ENCODE peak calls at places on chromosomes 11 and 22, in four cellular contexts. G, A, L and W are unnamed samples. For H3K27me3, the result is how much of the 10 kb centered on the place peaks cover.

GRCh38 chr22:31144223-31144622 is 3.9 kb upstream of the PLA2G3 start:
- DNase-seq in G (no peak), L (no peak), A (peak), W (peak)

GRCh38 chr11:119730789-119731386 is 1.9 kb upstream of the NECTIN1 start:
- DNase-seq in L (no peak), G (no peak), A (no peak), W (no peak)

GRCh38 chr11:130340671-130341319 is 26.1 kb upstream of the ZBTB44 start:
- DNase-seq in L (no peak), A (no peak), G (no peak), W (no peak)

GRCh38 chr22:39287076-39287743 is 32.2 kb downstream of the RPL3 start:
- DNase-seq in A (no peak), G (no peak), L (no peak), W (no peak)

GRCh38 chr11:67371549-67372231 is 1.7 kb downstream of the CLCF1 start:
- DNase-seq in G (peak), A (no peak), L (no peak), W (peak)

GRCh38 chr22:30187726-30188407 is 58.7 kb downstream of the LIF start:
- DNase-seq in A (no peak), L (no peak), G (no peak), W (no peak)

GRCh38 chr11:45110562-45110961 is 35.9 kb upstream of the PRDM11 start:
- DNase-seq in L (peak), A (peak), G (peak), W (peak)

GRCh38 chr22:17974703-17975372 is 49.5 kb downstream of the MICAL3 start:
- DNase-seq in G (no peak), A (no peak), L (no peak), W (no peak)

GRCh38 chr11:93476796-93477195 is 66.4 kb downstream of the SMCO4 start:
- DNase-seq in G (no peak), A (peak), L (no peak), W (peak)

GRCh38 chr11:12285106-12285505 is 92.3 kb upstream of the PARVA start:
- DNase-seq in A (peak), L (no peak), G (no peak), W (peak)

GRCh38 chr11:118157186-118157895 is 4.7 kb upstream of the SCN4B start:
- DNase-seq in A (no peak), L (no peak), G (no peak), W (no peak)

GRCh38 chr22:42039271-42039670 is 31.3 kb downstream of the NAGA start:
- DNase-seq in L (no peak), A (peak), G (no peak), W (no peak)

GRCh38 chr22:29112680-29113079 is 39.8 kb downstream of the KREMEN1 start:
- DNase-seq in A (no peak), L (no peak), G (no peak), W (no peak)

GRCh38 chr11:48036466-48036865 is 56.1 kb downstream of the PTPRJ start:
- DNase-seq in L (no peak), A (no peak), G (no peak), W (no peak)

GRCh38 chr11:14969922-14970323 is 2.2 kb downstream of the CALCA start:
- DNase-seq in L (no peak), G (no peak), A (no peak), W (peak)

GRCh38 chr22:32852346-32853251 is 51.1 kb downstream of the TIMP3 start:
- DNase-seq in G (peak), A (no peak), L (peak), W (no peak)

GRCh38 chr11:1180171-1180570 is 22.4 kb downstream of the MUC5AC start:
- DNase-seq in L (no peak), A (no peak), G (no peak), W (no peak)

GRCh38 chr22:33726294-33726711 is 194.0 kb downstream of the LARGE1 start:
- DNase-seq in G (no peak), A (peak), L (peak), W (peak)

GRCh38 chr11:46362146-46363030 is 15.1 kb downstream of the DGKZ start:
- DNase-seq in L (no peak), G (no peak), A (no peak), W (no peak)

GRCh38 chr11:64226507-64227051 is 505 bp downstream of the NUDT22 start:
- DNase-seq in L (no peak), A (peak), G (peak), W (no peak)

GRCh38 chr11:1560618-1561251 is 11.3 kb downstream of the DUSP8 start:
- DNase-seq in G (no peak), A (no peak), L (no peak), W (no peak)

GRCh38 chr11:18361154-18361553 is 33.2 kb upstream of the LDHA start:
- DNase-seq in A (no peak), G (no peak), L (no peak), W (no peak)

GRCh38 chr11:65530157-65530496 is 5.2 kb downstream of the SCYL1 start:
- DNase-seq in A (no peak), G (no peak), L (no peak), W (no peak)
- TF ChIP-seq CTCF in A (peak), G (no peak), L (no peak), W (peak)

GRCh38 chr22:26981520-26981919 is 324.1 kb downstream of the MIAT start:
- DNase-seq in G (peak), A (no peak), L (no peak), W (no peak)
- H3K27me3 ChIP-seq in G (under half), A (under half), L (under half), W (under half)

GRCh38 chr11:34327804-34328631 is 29.8 kb downstream of the ABTB2 start:
- DNase-seq in A (no peak), G (peak), L (no peak), W (no peak)
- TF ChIP-seq CTCF in A (no peak), G (no peak), L (no peak), W (no peak)

GRCh38 chr11:114081641-114082414 is 22.3 kb downstream of the ZBTB16 start:
- DNase-seq in A (no peak), L (no peak), G (peak), W (no peak)
- H3K27me3 ChIP-seq in A (under half), L (under half), G (under half), W (under half)

GRCh38 chr11:59144096-59144495 is 1.4 kb downstream of the FAM111A start:
- DNase-seq in G (no peak), L (no peak), A (no peak), W (peak)

GRCh38 chr11:59141673-59142460 is 789 bp upstream of the FAM111A start:
- DNase-seq in G (no peak), L (no peak), A (peak), W (peak)

GRCh38 chr11:59141191-59141590 is 1.5 kb upstream of the FAM111A start:
- DNase-seq in G (no peak), L (no peak), A (no peak), W (no peak)

GRCh38 chr11:59144579-59145345 is 2.1 kb downstream of the FAM111A start:
- DNase-seq in G (peak), L (peak), A (peak), W (peak)

GRCh38 chr11:59142530-59143507 is at the start of gene FAM111A:
- DNase-seq in G (peak), A (peak), L (peak), W (peak)
- TF ChIP-seq CTCF in G (no peak), A (peak), L (no peak), W (peak)

DNA sequence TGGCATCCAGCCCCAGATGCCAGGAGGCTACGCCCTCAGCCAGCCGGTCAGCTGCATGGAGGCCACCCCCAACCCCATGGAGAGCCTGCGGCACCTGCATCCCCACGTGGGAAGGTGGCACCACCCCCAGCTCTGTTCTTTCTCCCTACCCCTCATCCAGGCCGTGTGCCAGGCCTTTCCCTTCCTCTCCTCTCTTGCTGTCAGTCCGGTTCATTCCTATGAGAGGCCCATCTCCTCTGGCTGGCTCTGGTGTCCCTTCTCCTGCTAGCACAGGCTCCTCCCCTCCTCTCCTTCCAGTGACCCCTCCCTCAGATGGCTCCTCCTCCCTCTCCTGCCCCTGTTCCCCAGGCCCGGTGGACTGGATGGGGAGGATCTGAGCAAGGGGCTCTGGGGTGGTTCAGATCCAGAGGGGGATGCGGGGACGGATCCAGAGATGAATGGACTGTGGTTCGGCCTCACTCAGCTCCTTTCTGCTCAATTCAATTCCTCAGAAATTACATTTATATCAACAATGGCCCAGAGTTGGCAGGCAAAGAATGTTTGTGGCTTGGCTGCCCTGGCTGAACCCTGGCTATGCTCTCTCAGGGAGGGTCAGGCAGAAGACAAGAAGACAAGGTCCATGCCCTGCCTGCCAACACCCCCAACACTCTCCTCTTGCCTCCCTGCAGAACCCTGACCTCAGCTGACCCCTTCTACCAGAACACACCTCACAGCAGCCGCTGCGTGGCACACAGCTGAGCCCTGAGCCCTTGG is 18.5 kb upstream of the LRRC10B start:
- DNase-seq in L (no peak), A (no peak), G (no peak), W (no peak)
- H3K27me3 ChIP-seq in L (under half), A (under half), G (under half), W (under half)